ENCODE peak calls at places on chromosome 22, in five cellular contexts. R, Q, B, F and K are unnamed samples.

GRCh38 chr22:32477608-32478007 is 3.0 kb downstream of the FBXO7 start:
- DNase-seq in B (no peak), Q (no peak), R (no peak), F (no peak), K (no peak)

GRCh38 chr22:17946691-17947367 is 77.5 kb downstream of the MICAL3 start:
- DNase-seq in R (no peak), Q (no peak), B (no peak), F (no peak), K (no peak)

GRCh38 chr22:29128891-29129643 is 56.2 kb downstream of the KREMEN1 start:
- DNase-seq in F (no peak), B (no peak), Q (no peak), R (no peak), K (no peak)

GRCh38 chr22:38316340-38317236 is 645 bp downstream of the CSNK1E start:
- DNase-seq in R (peak; percentile 66), F (peak; percentile 83), B (no peak), Q (peak; percentile 77), K (peak; percentile 42)

GRCh38 chr22:28989035-28989464 is 72.6 kb downstream of the C22orf31 start:
- DNase-seq in B (no peak), Q (peak; percentile 69), F (no peak), R (no peak), K (no peak)

GRCh38 chr22:19238900-19239299 is 52.6 kb downstream of the CLTCL1 start:
- DNase-seq in Q (no peak), R (no peak), B (no peak), F (no peak), K (no peak)

GRCh38 chr22:21867528-21868266 is at the start of gene MAPK1:
- DNase-seq in Q (peak; percentile 89), R (peak; percentile 95), B (peak; percentile 35), F (peak; percentile 96), K (peak; percentile 82)

GRCh38 chr22:36371920-36372319 is 15.8 kb downstream of the MYH9 start:
- DNase-seq in B (no peak), R (no peak), Q (no peak), F (no peak), K (no peak)

GRCh38 chr22:48217596-48217995 is 1455.1 kb downstream of the TBC1D22A start:
- DNase-seq in Q (no peak), B (no peak), F (no peak), R (no peak), K (no peak)

GRCh38 chr22:28438183-28438778 is 241.4 kb downstream of the TTC28 start:
- DNase-seq in F (no peak), R (no peak), Q (no peak), B (no peak), K (no peak)

GRCh38 chr22:43529461-43529860 is 117.6 kb downstream of the MPPED1 start:
- DNase-seq in Q (no peak), B (no peak), F (no peak), R (no peak), K (no peak)

GRCh38 chr22:40215266-40215665 is 37.5 kb downstream of the TNRC6B start:
- DNase-seq in F (no peak), R (peak; percentile 45), Q (no peak), B (no peak), K (no peak)

GRCh38 chr22:38213319-38214247 is 11.8 kb downstream of the MAFF start:
- DNase-seq in R (no peak), Q (no peak), F (peak; percentile 72), B (no peak), K (no peak)

GRCh38 chr22:20221421-20222340 is 46.4 kb downstream of the RTN4R start:
- DNase-seq in R (no peak), Q (no peak), F (no peak), B (no peak), K (no peak)

GRCh38 chr22:42797021-42797420 is 60.1 kb downstream of the ARFGAP3 start:
- DNase-seq in B (no peak), Q (no peak), F (no peak), R (no peak), K (no peak)

GRCh38 chr22:48282804-48283203 is 1520.4 kb downstream of the TBC1D22A start:
- DNase-seq in F (no peak), Q (no peak), B (no peak), R (no peak), K (no peak)

GRCh38 chr22:28052818-28053217 is 133.8 kb upstream of the PITPNB start:
- DNase-seq in F (no peak), R (no peak), Q (no peak), B (no peak), K (no peak)

GRCh38 chr22:27704581-27704980 is 97.0 kb downstream of the MN1 start:
- DNase-seq in Q (no peak), R (no peak), B (no peak), F (no peak), K (no peak)

GRCh38 chr22:42343136-42343484 is 72.7 kb upstream of the TCF20 start:
- DNase-seq in F (no peak), R (no peak), B (no peak), Q (no peak), K (no peak)

GRCh38 chr22:47453049-47453448 is 690.6 kb downstream of the TBC1D22A start:
- DNase-seq in Q (no peak), R (no peak), B (no peak), F (no peak), K (no peak)

GRCh38 chr22:16989915-16990314 is 18.1 kb downstream of the GAB4 start:
- DNase-seq in F (no peak), R (no peak), Q (no peak), B (no peak), K (no peak)

GRCh38 chr22:49012695-49013094 is 815.0 kb downstream of the BRD1 start:
- DNase-seq in Q (no peak), B (no peak), R (no peak), F (no peak), K (no peak)

GRCh38 chr22:20990184-20991180 is 8.4 kb downstream of the LZTR1 start:
- DNase-seq in B (no peak), F (no peak), Q (no peak), R (no peak), K (no peak)

GRCh38 chr22:28514314-28514713 is 165.3 kb downstream of the TTC28 start:
- DNase-seq in B (no peak), R (no peak), Q (no peak), F (no peak), K (no peak)

GRCh38 chr22:19755722-19756287 is 4.8 kb upstream of the TBX1 start:
- DNase-seq in F (peak; percentile 59), R (no peak), Q (no peak), B (no peak), K (no peak)

GRCh38 chr22:43398246-43398645 is 13.6 kb upstream of the MPPED1 start:
- DNase-seq in F (no peak), Q (no peak), R (no peak), B (no peak), K (no peak)

GRCh38 chr22:41249442-41249841 is 8.7 kb upstream of the CHADL start:
- DNase-seq in B (no peak), F (no peak), R (no peak), Q (no peak), K (no peak)
- TF ChIP-seq CTCF in B (no peak), F (no peak), R (no peak), Q (no peak), K (no peak)

DNA sequence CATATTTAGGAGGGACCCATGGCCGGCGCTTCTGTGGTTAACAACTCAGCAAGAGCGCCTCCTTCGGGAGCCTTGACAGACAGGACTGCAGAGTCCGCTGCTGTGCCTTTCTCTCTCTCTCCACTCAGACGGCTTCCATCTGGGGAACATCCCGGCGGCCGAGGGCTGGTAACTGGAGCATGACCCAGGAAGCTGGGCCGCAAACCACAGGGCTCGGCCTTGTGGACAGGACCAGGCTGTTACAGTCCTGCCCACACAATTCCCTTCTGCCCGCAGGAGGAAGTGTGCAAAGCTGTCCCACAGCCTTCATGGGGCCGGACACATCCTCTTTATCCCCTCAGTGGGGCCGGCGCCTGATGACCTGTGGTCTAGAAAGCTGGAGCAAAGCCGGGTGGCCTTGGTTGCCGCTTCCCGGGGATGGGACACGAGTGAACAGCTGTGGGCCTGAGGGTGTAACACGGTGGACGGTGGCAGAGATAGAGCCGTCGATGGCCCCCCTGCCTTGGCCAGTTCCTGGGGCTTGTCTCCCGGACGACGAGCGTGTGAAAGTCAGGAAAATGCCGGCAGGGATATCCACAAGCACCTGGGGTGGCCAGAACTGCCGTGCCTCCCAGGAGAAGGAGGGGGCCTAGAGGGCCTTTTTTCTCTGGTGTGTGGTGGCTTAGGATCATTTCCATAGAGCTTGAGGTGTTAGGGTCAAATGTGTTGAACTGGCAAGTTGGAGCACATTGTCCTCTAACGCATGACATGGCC is 50.1 kb downstream of the FBLN1 start:
- DNase-seq in Q (peak; percentile 59), F (no peak), R (no peak), B (peak; percentile 86), K (no peak)
- TF ChIP-seq CTCF in Q (peak; percentile 22), F (no peak), R (peak; percentile 37), B (peak; percentile 67), K (no peak)

GRCh38 chr22:26585104-26585790 is 4.7 kb downstream of the TPST2 start:
- DNase-seq in F (no peak), Q (peak; percentile 32), B (peak; percentile 44), R (no peak), K (no peak)
- TF ChIP-seq CTCF in F (no peak), Q (no peak), B (peak; percentile 7), R (peak; percentile 1), K (no peak)

DNA sequence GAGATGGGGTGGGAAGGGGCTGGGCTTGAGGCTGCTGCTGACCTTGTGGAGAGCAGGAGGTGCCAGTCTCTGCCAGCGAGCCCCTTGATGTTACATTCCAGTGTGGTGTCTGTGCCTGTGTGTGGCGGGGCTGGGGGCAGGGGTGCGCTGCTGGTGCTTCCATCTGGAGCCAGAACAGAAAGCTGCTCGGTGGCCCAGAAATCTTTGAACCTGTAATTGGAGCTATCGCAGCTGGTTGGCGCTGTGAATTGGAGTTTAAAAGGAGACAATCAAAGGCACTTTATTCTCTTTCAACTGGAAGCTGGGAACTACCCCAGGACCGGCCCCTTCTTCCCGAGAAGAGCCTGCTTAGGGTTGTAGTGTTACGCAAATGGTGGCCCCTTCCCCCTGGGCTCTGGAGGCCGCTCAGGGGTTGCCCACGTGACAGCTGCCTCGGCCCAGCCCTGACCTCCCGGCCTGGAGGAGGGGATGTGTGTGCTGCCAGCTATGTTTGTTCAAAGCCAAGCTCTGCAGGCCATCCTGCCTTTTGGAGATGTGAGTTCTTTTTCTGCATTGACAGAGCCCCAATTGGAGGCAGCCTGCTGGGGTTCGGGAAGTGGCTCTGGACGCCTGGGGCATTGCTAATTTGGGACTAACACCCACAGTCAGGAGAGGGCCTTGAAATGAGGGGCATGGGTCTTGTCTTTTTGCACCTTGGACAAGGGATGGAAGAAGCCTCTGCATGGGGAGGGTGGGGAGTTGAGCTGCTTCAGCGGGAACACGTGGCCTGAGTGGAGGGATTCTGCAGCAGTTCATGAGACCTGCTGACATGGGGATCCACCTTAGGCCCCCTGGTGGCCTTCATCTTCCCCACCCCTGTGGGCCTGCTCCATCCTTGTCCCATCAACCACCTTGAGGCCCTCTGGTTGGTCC is 14.0 kb upstream of the ARSA start:
- DNase-seq in B (no peak), R (peak; percentile 79), F (no peak), Q (peak; percentile 32), K (no peak)
- TF ChIP-seq CTCF in B (peak; percentile 39), R (peak; percentile 22), F (no peak), Q (peak; percentile 16), K (peak; percentile 14)

GRCh38 chr22:30320021-30320556 is 6.7 kb downstream of the TBC1D10A start:
- DNase-seq in Q (no peak), R (no peak), B (no peak), F (no peak), K (no peak)
- TF ChIP-seq CTCF in Q (no peak), R (no peak), B (no peak), F (no peak), K (no peak)